ENCODE peak calls at places on chromosomes 6 and 20, in eight cellular contexts. One of them, this sample, is unnamed.

GRCh38 chr6:157907651-157908050 is 74.0 kb upstream of the SYNJ2 start:
- DNase-seq in H1: no peak
- DNase-seq in A549: no peak
- DNase-seq in HepG2: no peak
- DNase-seq in WTC11: no peak
- DNase-seq in K562: no peak
- DNase-seq in HCT116: no peak
- DNase-seq in endothelial cell of umbilical vein: no peak
- DNase-seq in this sample: no peak

GRCh38 chr20:47427067-47427466 is 70.6 kb upstream of the ZMYND8 start:
- DNase-seq in H1: no peak
- DNase-seq in A549: no peak
- DNase-seq in HepG2: no peak
- DNase-seq in WTC11: no peak
- DNase-seq in K562: no peak
- DNase-seq in HCT116: no peak
- DNase-seq in endothelial cell of umbilical vein: no peak
- DNase-seq in this sample: no peak

GRCh38 chr6:14072084-14072483 is 45.5 kb upstream of the CD83 start:
- DNase-seq in H1: no peak
- DNase-seq in A549: no peak
- DNase-seq in HepG2: no peak
- DNase-seq in WTC11: no peak
- DNase-seq in K562: no peak
- DNase-seq in HCT116: no peak
- DNase-seq in endothelial cell of umbilical vein: no peak
- DNase-seq in this sample: no peak

GRCh38 chr6:170421921-170422320 is 115.4 kb downstream of the FAM120B start:
- DNase-seq in H1: no peak
- DNase-seq in A549: no peak
- DNase-seq in HepG2: no peak
- DNase-seq in WTC11: no peak
- DNase-seq in K562: no peak
- DNase-seq in HCT116: no peak
- DNase-seq in endothelial cell of umbilical vein: no peak
- DNase-seq in this sample: no peak

GRCh38 chr6:108655840-108656650 is 95.3 kb downstream of the FOXO3 start:
- DNase-seq in H1: no peak
- DNase-seq in A549: no peak
- DNase-seq in HepG2: peak; percentile 62
- DNase-seq in WTC11: no peak
- DNase-seq in K562: no peak
- DNase-seq in HCT116: no peak
- DNase-seq in endothelial cell of umbilical vein: no peak
- DNase-seq in this sample: no peak

GRCh38 chr6:43076928-43077809 is 1.1 kb downstream of the PTK7 start:
- DNase-seq in H1: peak; percentile 82
- DNase-seq in A549: no peak
- DNase-seq in HepG2: peak; percentile 50
- DNase-seq in WTC11: peak; percentile 76
- DNase-seq in K562: no peak
- DNase-seq in HCT116: no peak
- DNase-seq in endothelial cell of umbilical vein: no peak
- DNase-seq in this sample: no peak

GRCh38 chr6:87016772-87017171 is 78.1 kb downstream of the CGA start:
- DNase-seq in H1: no peak
- DNase-seq in A549: no peak
- DNase-seq in HepG2: no peak
- DNase-seq in WTC11: no peak
- DNase-seq in K562: no peak
- DNase-seq in HCT116: no peak
- DNase-seq in endothelial cell of umbilical vein: no peak
- DNase-seq in this sample: no peak

GRCh38 chr6:27605401-27606342 is 132.8 kb upstream of the ZNF184 start:
- DNase-seq in H1: peak; percentile 95
- DNase-seq in A549: peak; percentile 91
- DNase-seq in HepG2: peak; percentile 61
- DNase-seq in WTC11: peak; percentile 86
- DNase-seq in K562: peak; percentile 73
- DNase-seq in HCT116: peak; percentile 85
- DNase-seq in endothelial cell of umbilical vein: peak; percentile 54
- DNase-seq in this sample: no peak

GRCh38 chr20:36777152-36777551 is 3.6 kb upstream of the DSN1 start:
- DNase-seq in H1: no peak
- DNase-seq in A549: no peak
- DNase-seq in HepG2: no peak
- DNase-seq in WTC11: no peak
- DNase-seq in K562: peak; percentile 44
- DNase-seq in HCT116: no peak
- DNase-seq in endothelial cell of umbilical vein: no peak
- DNase-seq in this sample: no peak

GRCh38 chr6:117906454-117906904 is 585 bp upstream of the SLC35F1 start:
- DNase-seq in H1: no peak
- DNase-seq in A549: no peak
- DNase-seq in HepG2: no peak
- DNase-seq in WTC11: no peak
- DNase-seq in K562: no peak
- DNase-seq in HCT116: no peak
- DNase-seq in endothelial cell of umbilical vein: no peak
- DNase-seq in this sample: peak; percentile 55

GRCh38 chr6:7170117-7170732 is 62.5 kb downstream of the RREB1 start:
- DNase-seq in H1: no peak
- DNase-seq in A549: no peak
- DNase-seq in HepG2: no peak
- DNase-seq in WTC11: no peak
- DNase-seq in K562: no peak
- DNase-seq in HCT116: no peak
- DNase-seq in endothelial cell of umbilical vein: no peak
- DNase-seq in this sample: peak; percentile 9

GRCh38 chr6:146968041-146968760 is 236.0 kb upstream of the STXBP5 start:
- DNase-seq in H1: no peak
- DNase-seq in A549: peak; percentile 4
- DNase-seq in HepG2: no peak
- DNase-seq in WTC11: no peak
- DNase-seq in K562: no peak
- DNase-seq in HCT116: no peak
- DNase-seq in endothelial cell of umbilical vein: peak; percentile 72
- DNase-seq in this sample: no peak

GRCh38 chr20:63351811-63352591 is 9.1 kb downstream of the CHRNA4 start:
- DNase-seq in H1: peak; percentile 82
- DNase-seq in A549: no peak
- DNase-seq in HepG2: no peak
- DNase-seq in WTC11: peak; percentile 79
- DNase-seq in K562: no peak
- DNase-seq in HCT116: no peak
- DNase-seq in endothelial cell of umbilical vein: no peak
- DNase-seq in this sample: no peak

DNA sequence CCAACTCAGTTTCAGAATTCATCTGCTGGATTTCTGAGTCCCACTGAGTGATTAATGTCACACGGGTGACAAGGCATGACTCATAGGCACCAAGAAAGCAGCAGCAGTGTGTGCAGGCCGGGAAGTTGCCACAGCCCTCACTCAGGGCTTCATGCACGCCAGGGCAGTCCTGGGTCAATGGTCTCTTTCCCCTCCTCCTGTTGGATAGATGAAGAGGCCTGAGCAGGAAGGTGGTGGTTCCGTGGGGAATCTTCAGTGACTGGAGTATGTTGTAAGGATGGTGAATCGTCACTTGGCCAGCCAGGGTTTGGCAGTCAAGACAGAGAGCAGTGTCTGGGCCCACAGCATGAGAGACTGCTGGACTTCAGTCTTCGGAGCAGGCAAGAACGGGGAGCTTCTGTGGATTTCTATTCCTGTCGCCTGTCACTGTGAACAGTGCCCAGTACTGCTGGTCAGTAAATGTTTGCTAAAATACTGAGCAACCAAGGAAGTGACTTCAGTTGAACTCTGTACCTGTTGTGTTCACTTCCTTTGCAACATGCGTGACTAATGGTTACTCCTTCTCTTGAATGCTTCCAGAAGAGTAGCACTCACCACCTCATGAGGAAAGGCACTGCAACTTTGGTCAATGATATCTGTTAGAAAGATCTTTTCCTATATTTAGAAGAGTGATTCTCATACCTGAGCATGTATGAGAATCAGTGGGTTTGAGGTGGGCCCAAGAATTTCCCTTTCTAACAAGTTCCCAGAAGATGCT is 62.0 kb upstream of the CD93 start:
- DNase-seq in H1: no peak
- DNase-seq in A549: peak; percentile 57
- DNase-seq in HepG2: peak; percentile 90
- DNase-seq in WTC11: no peak
- DNase-seq in K562: peak; percentile 77
- DNase-seq in HCT116: peak; percentile 80
- DNase-seq in endothelial cell of umbilical vein: peak; percentile 84
- DNase-seq in this sample: peak; percentile 91
- TF ChIP-seq MAX in H1: no peak
- TF ChIP-seq MAX in A549: peak; percentile 11
- TF ChIP-seq MAX in HepG2: peak; percentile 17
- TF ChIP-seq MAX in WTC11: no peak
- TF ChIP-seq MAX in K562: peak; percentile 78
- TF ChIP-seq MAX in HCT116: peak; percentile 38
- TF ChIP-seq MAX in endothelial cell of umbilical vein: no peak
- TF ChIP-seq MAX in this sample: no peak

GRCh38 chr6:150018846-150019580 is 6.3 kb downstream of the RAET1L start:
- DNase-seq in H1: no peak
- DNase-seq in A549: no peak
- DNase-seq in HepG2: no peak
- DNase-seq in WTC11: no peak
- DNase-seq in K562: no peak
- DNase-seq in HCT116: no peak
- DNase-seq in endothelial cell of umbilical vein: no peak
- DNase-seq in this sample: no peak
- TF ChIP-seq MAX in H1: no peak
- TF ChIP-seq MAX in A549: no peak
- TF ChIP-seq MAX in HepG2: no peak
- TF ChIP-seq MAX in WTC11: no peak
- TF ChIP-seq MAX in K562: no peak
- TF ChIP-seq MAX in HCT116: no peak
- TF ChIP-seq MAX in endothelial cell of umbilical vein: no peak
- TF ChIP-seq MAX in this sample: no peak

GRCh38 chr6:3789896-3790558 is 38.5 kb upstream of the PXDC1 start:
- DNase-seq in H1: no peak
- DNase-seq in A549: no peak
- DNase-seq in HepG2: peak; percentile 74
- DNase-seq in WTC11: no peak
- DNase-seq in K562: no peak
- DNase-seq in HCT116: no peak
- DNase-seq in endothelial cell of umbilical vein: no peak
- DNase-seq in this sample: no peak

GRCh38 chr6:3785745-3786098 is 34.2 kb upstream of the PXDC1 start:
- DNase-seq in H1: no peak
- DNase-seq in A549: no peak
- DNase-seq in HepG2: no peak
- DNase-seq in WTC11: no peak
- DNase-seq in K562: no peak
- DNase-seq in HCT116: no peak
- DNase-seq in endothelial cell of umbilical vein: no peak
- DNase-seq in this sample: no peak

GRCh38 chr6:3789018-3789895 is 37.7 kb upstream of the PXDC1 start:
- DNase-seq in H1: no peak
- DNase-seq in A549: peak; percentile 20
- DNase-seq in HepG2: peak; percentile 100
- DNase-seq in WTC11: no peak
- DNase-seq in K562: no peak
- DNase-seq in HCT116: no peak
- DNase-seq in endothelial cell of umbilical vein: no peak
- DNase-seq in this sample: no peak

GRCh38 chr6:3786131-3786530 is 34.6 kb upstream of the PXDC1 start:
- DNase-seq in H1: no peak
- DNase-seq in A549: no peak
- DNase-seq in HepG2: no peak
- DNase-seq in WTC11: no peak
- DNase-seq in K562: no peak
- DNase-seq in HCT116: no peak
- DNase-seq in endothelial cell of umbilical vein: no peak
- DNase-seq in this sample: no peak

DNA sequence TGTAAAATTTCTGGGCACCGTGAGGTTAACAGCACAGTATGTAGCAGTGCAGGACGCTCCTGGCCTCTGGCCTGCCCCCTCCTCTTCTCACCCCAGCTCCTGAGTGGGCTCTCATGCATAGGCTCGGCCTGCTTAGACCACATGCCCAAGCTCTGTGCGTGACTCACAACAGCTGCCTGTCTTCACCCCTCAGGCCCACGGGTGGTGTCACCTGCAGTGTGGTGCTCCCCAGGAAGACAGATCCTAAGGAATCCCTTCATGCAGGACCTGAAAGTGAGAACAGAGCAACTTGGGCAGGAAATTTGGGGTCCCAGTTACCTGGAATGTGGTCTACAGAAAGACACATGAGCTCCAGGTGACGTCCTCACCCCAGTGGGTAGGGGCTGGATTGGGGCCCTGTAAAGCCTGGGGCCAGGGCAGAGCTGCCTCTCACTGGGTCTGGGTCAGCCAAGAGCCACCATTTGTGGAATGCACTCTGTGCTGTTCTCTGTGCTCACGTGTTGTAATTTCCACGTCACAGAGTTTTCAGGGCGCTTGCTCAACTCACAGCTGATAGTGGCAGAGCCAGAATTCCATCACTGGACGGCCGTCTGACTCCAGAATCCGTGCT is 37.0 kb upstream of the PXDC1 start:
- DNase-seq in H1: no peak
- DNase-seq in A549: no peak
- DNase-seq in HepG2: peak; percentile 79
- DNase-seq in WTC11: no peak
- DNase-seq in K562: no peak
- DNase-seq in HCT116: no peak
- DNase-seq in endothelial cell of umbilical vein: no peak
- DNase-seq in this sample: no peak
- TF ChIP-seq MAX in H1: no peak
- TF ChIP-seq MAX in A549: no peak
- TF ChIP-seq MAX in HepG2: peak; percentile 61
- TF ChIP-seq MAX in WTC11: no peak
- TF ChIP-seq MAX in K562: no peak
- TF ChIP-seq MAX in HCT116: no peak
- TF ChIP-seq MAX in endothelial cell of umbilical vein: no peak
- TF ChIP-seq MAX in this sample: no peak

GRCh38 chr6:105045546-105045945 is 88.6 kb downstream of the LIN28B start:
- DNase-seq in H1: no peak
- DNase-seq in A549: peak; percentile 74
- DNase-seq in HepG2: peak; percentile 77
- DNase-seq in WTC11: no peak
- DNase-seq in K562: no peak
- DNase-seq in HCT116: no peak
- DNase-seq in endothelial cell of umbilical vein: peak; percentile 84
- DNase-seq in this sample: no peak

GRCh38 chr6:105038259-105038658 is 81.4 kb downstream of the LIN28B start:
- DNase-seq in H1: no peak
- DNase-seq in A549: peak; percentile 6
- DNase-seq in HepG2: no peak
- DNase-seq in WTC11: peak; percentile 26
- DNase-seq in K562: no peak
- DNase-seq in HCT116: no peak
- DNase-seq in endothelial cell of umbilical vein: no peak
- DNase-seq in this sample: no peak

GRCh38 chr6:105041880-105042279 is 85.0 kb downstream of the LIN28B start:
- DNase-seq in H1: no peak
- DNase-seq in A549: no peak
- DNase-seq in HepG2: no peak
- DNase-seq in WTC11: no peak
- DNase-seq in K562: no peak
- DNase-seq in HCT116: no peak
- DNase-seq in endothelial cell of umbilical vein: no peak
- DNase-seq in this sample: no peak

GRCh38 chr6:105042648-105043047 is 85.7 kb downstream of the LIN28B start:
- DNase-seq in H1: no peak
- DNase-seq in A549: no peak
- DNase-seq in HepG2: no peak
- DNase-seq in WTC11: no peak
- DNase-seq in K562: no peak
- DNase-seq in HCT116: no peak
- DNase-seq in endothelial cell of umbilical vein: no peak
- DNase-seq in this sample: no peak

GRCh38 chr6:105043979-105044378 is 87.1 kb downstream of the LIN28B start:
- DNase-seq in H1: no peak
- DNase-seq in A549: no peak
- DNase-seq in HepG2: no peak
- DNase-seq in WTC11: no peak
- DNase-seq in K562: no peak
- DNase-seq in HCT116: no peak
- DNase-seq in endothelial cell of umbilical vein: no peak
- DNase-seq in this sample: no peak
- TF ChIP-seq MAX in H1: no peak
- TF ChIP-seq MAX in A549: no peak
- TF ChIP-seq MAX in HepG2: no peak
- TF ChIP-seq MAX in WTC11: no peak
- TF ChIP-seq MAX in K562: no peak
- TF ChIP-seq MAX in HCT116: no peak
- TF ChIP-seq MAX in endothelial cell of umbilical vein: no peak
- TF ChIP-seq MAX in this sample: no peak

This sample was measured in NB4.